ENCODE peak calls at places on chromosomes 4 and X, in five cellular contexts. H, C, Q, J and T are unnamed samples.

GRCh38 chr4:156972370-156972980 is 876 bp upstream of the PDGFC start:
- DNase-seq in C (no peak), J (no peak), H (no peak), Q (peak), T (no peak)

GRCh38 chr4:97892596-97893266 is 250.5 kb downstream of the STPG2 start:
- DNase-seq in H (no peak), C (no peak), Q (no peak), J (no peak), T (no peak)

GRCh38 chrX:19127649-19128168 is 5.4 kb upstream of the ADGRG2 start:
- DNase-seq in H (no peak), C (no peak), J (peak), Q (no peak), T (no peak)

GRCh38 chr4:89539374-89539773 is 231.8 kb upstream of the GPRIN3 start:
- DNase-seq in Q (peak), J (peak), C (no peak), H (no peak), T (no peak)

GRCh38 chrX:115602308-115602707 is 41.3 kb downstream of the PLS3 start:
- DNase-seq in J (no peak), Q (no peak), H (no peak), C (no peak), T (no peak)

GRCh38 chr4:97643179-97643578 is 500.1 kb downstream of the STPG2 start:
- DNase-seq in Q (no peak), J (no peak), H (no peak), C (no peak), T (no peak)

GRCh38 chrX:2351321-2351720 is 149.5 kb downstream of the DHRSX start:
- DNase-seq in C (no peak), H (no peak), J (peak), Q (peak), T (no peak)

GRCh38 chr4:158775091-158775651 is 6.3 kb downstream of the FNIP2 start:
- DNase-seq in H (no peak), J (peak), C (no peak), Q (peak), T (no peak)

GRCh38 chr4:30757357-30757756 is 37.2 kb downstream of the PCDH7 start:
- DNase-seq in J (peak), C (no peak), Q (peak), H (no peak), T (no peak)

GRCh38 chr4:51932261-51932660 is 87.9 kb downstream of the LRRC66 start:
- DNase-seq in Q (no peak), H (no peak), J (peak), C (no peak), T (no peak)

GRCh38 chr4:66266035-66266434 is 595.7 kb upstream of the EPHA5 start:
- DNase-seq in H (no peak), J (no peak), C (peak), Q (no peak), T (no peak)

GRCh38 chr4:7557447-7557846 is 122.7 kb upstream of the PSAPL1 start:
- DNase-seq in J (peak), H (no peak), C (no peak), Q (peak), T (no peak)

GRCh38 chr4:176792348-176793059 is at the start of gene VEGFC:
- DNase-seq in J (peak), C (no peak), H (no peak), Q (peak), T (no peak)

GRCh38 chrX:3393168-3393567 is 46.7 kb upstream of the MXRA5 start:
- DNase-seq in J (no peak), Q (no peak), C (no peak), H (no peak), T (no peak)

GRCh38 chrX:40470830-40471429 is 109.8 kb upstream of the ATP6AP2 start:
- DNase-seq in H (no peak), C (no peak), J (no peak), Q (no peak), T (no peak)

GRCh38 chrX:11341274-11342256 is 48.4 kb downstream of the AMELX start:
- DNase-seq in J (peak), C (no peak), H (no peak), Q (peak), T (peak)

GRCh38 chr4:43757147-43757546 is 691.5 kb downstream of the KCTD8 start:
- DNase-seq in J (peak), H (no peak), Q (peak), C (no peak), T (no peak)

GRCh38 chr4:157221895-157222763 is 1.6 kb downstream of the GRIA2 start:
- DNase-seq in J (no peak), H (no peak), Q (peak), C (no peak), T (no peak)

GRCh38 chr4:102037566-102037965 is 247.0 kb downstream of the BANK1 start:
- DNase-seq in C (no peak), Q (no peak), J (no peak), H (no peak), T (no peak)

GRCh38 chrX:46209768-46210167 is 335.5 kb downstream of the ZNF674 start:
- DNase-seq in Q (peak), H (no peak), C (no peak), J (no peak), T (no peak)

GRCh38 chrX:107448625-107449468 is 605 bp upstream of the FRMPD3 start:
- DNase-seq in J (no peak), H (no peak), Q (peak), C (no peak), T (no peak)

GRCh38 chr4:108512615-108513505 is 107.5 kb upstream of the RPL34 start:
- DNase-seq in J (peak), C (no peak), Q (peak), H (no peak), T (no peak)